ENCODE peak calls at places on chromosomes 11 and 22, in four cellular contexts. W, D, Y and Z are unnamed samples.

GRCh38 chr22:29003975-29004646 is 57.5 kb downstream of the C22orf31 start:
- DNase-seq in W (peak; percentile 46), D (no peak), Y (no peak), Z (no peak)

GRCh38 chr11:14700593-14700992 is 57.0 kb downstream of the PDE3B start:
- DNase-seq in W (no peak), D (no peak), Y (no peak), Z (no peak)

GRCh38 chr11:62245271-62245753 is 3.3 kb downstream of the SCGB1D2 start:
- DNase-seq in W (no peak), D (peak; percentile 33), Y (peak; percentile 35), Z (no peak)

GRCh38 chr11:76181371-76181770 is 24.9 kb downstream of the WNT11 start:
- DNase-seq in W (no peak), D (no peak), Y (no peak), Z (no peak)

GRCh38 chr11:128294685-128295079 is 292.7 kb downstream of the ETS1 start:
- DNase-seq in W (no peak), D (no peak), Y (peak; percentile 44), Z (no peak)

GRCh38 chr11:69218271-69218682 is 62.5 kb downstream of the SMIM38 start:
- DNase-seq in W (no peak), D (no peak), Y (no peak), Z (no peak)

GRCh38 chr11:116199182-116199581 is 573.6 kb downstream of the BUD13 start:
- DNase-seq in W (peak; percentile 88), D (no peak), Y (no peak), Z (no peak)

GRCh38 chr11:42407379-42407778 is 904.4 kb upstream of the API5 start:
- DNase-seq in W (peak; percentile 33), D (no peak), Y (no peak), Z (no peak)

GRCh38 chr11:28666632-28667031 is 558.4 kb downstream of the METTL15 start:
- DNase-seq in W (no peak), D (no peak), Y (peak; percentile 15), Z (no peak)

GRCh38 chr11:12090761-12091261 is 19.6 kb upstream of the MICAL2 start:
- DNase-seq in W (no peak), D (no peak), Y (no peak), Z (no peak)

GRCh38 chr11:2582436-2582931 is 117.3 kb downstream of the KCNQ1OT1 start:
- DNase-seq in W (no peak), D (no peak), Y (no peak), Z (peak; percentile 3)

GRCh38 chr22:46487318-46487717 is 50.1 kb downstream of the CELSR1 start:
- DNase-seq in W (no peak), D (no peak), Y (no peak), Z (no peak)

GRCh38 chr11:76803023-76803422 is 19.9 kb downstream of the TSKU start:
- DNase-seq in W (no peak), D (no peak), Y (peak; percentile 49), Z (no peak)

GRCh38 chr11:34068098-34068497 is 16.6 kb downstream of the CAPRIN1 start:
- DNase-seq in W (no peak), D (no peak), Y (peak; percentile 75), Z (no peak)

GRCh38 chr22:45612940-45613339 is 58.7 kb upstream of the ATXN10 start:
- DNase-seq in W (no peak), D (no peak), Y (peak; percentile 47), Z (no peak)